ENCODE peak calls at places on chromosomes 1 and 21, in eight cellular contexts. Z is NCI-H1930, Y is posterior cingulate gyrus, R is left colon, G is G401, O is GM04504, W is lower lobe of right lung, N is NCI-H1694. K is an unnamed sample.

GRCh38 chr1:201714542-201715276 is 114.2 kb upstream of the IPO9 start:
- DNase-seq in Z (no peak), Y (peak; percentile 94), R (peak; percentile 84), G (no peak), O (peak; percentile 99), W (peak; percentile 83), N (no peak), K (peak; percentile 50)

GRCh38 chr1:94792473-94792875 is 27.7 kb upstream of the SLC44A3 start:
- DNase-seq in Z (no peak), Y (no peak), R (peak; percentile 42), G (no peak), O (no peak), W (no peak), N (no peak), K (no peak)

GRCh38 chr21:30255679-30256078 is 27.1 kb downstream of the KRTAP24-1 start:
- DNase-seq in Z (no peak), Y (no peak), R (no peak), G (no peak), O (no peak), W (no peak), N (no peak), K (no peak)

GRCh38 chr1:90550616-90551406 is 166.3 kb downstream of the BARHL2 start:
- DNase-seq in Z (no peak), Y (no peak), R (no peak), G (peak; percentile 97), O (no peak), W (no peak), N (peak; percentile 57), K (no peak)

GRCh38 chr1:2019571-2020309 is 595 bp downstream of the GABRD start:
- DNase-seq in Z (no peak), Y (no peak), R (no peak), G (no peak), O (no peak), W (no peak), N (no peak), K (no peak)

GRCh38 chr1:93021539-93022134 is 57.4 kb upstream of the MTF2 start:
- DNase-seq in Z (peak; percentile 19), Y (no peak), R (no peak), G (peak; percentile 43), O (no peak), W (no peak), N (peak; percentile 81), K (no peak)

GRCh38 chr21:26710155-26710554 is 135.1 kb downstream of the ADAMTS1 start:
- DNase-seq in Z (no peak), Y (peak; percentile 89), R (no peak), G (peak; percentile 49), O (no peak), W (no peak), N (no peak), K (no peak)

GRCh38 chr1:25111706-25112105 is 120.6 kb downstream of the SYF2 start:
- DNase-seq in Z (no peak), Y (no peak), R (no peak), G (no peak), O (no peak), W (no peak), N (no peak), K (no peak)

GRCh38 chr1:56527548-56528302 is 51.6 kb downstream of the PLPP3 start:
- DNase-seq in Z (no peak), Y (no peak), R (peak; percentile 48), G (no peak), O (no peak), W (no peak), N (peak; percentile 57), K (no peak)

GRCh38 chr1:36722871-36723270 is 240.2 kb upstream of the CSF3R start:
- DNase-seq in Z (no peak), Y (no peak), R (no peak), G (no peak), O (no peak), W (no peak), N (no peak), K (no peak)

GRCh38 chr21:45067462-45068285 is 6.7 kb upstream of the ADARB1 start:
- DNase-seq in Z (no peak), Y (no peak), R (no peak), G (no peak), O (no peak), W (no peak), N (no peak), K (no peak)

GRCh38 chr21:43609501-43610340 is 49.6 kb downstream of the HSF2BP start:
- DNase-seq in Z (peak; percentile 26), Y (no peak), R (peak; percentile 76), G (peak; percentile 13), O (no peak), W (no peak), N (peak; percentile 90), K (peak; percentile 66)

GRCh38 chr1:14369526-14370213 is 228.8 kb upstream of the KAZN start:
- DNase-seq in Z (no peak), Y (no peak), R (no peak), G (no peak), O (no peak), W (no peak), N (no peak), K (no peak)

GRCh38 chr21:32587112-32587511 is 1.8 kb upstream of the TCP10L start:
- DNase-seq in Z (no peak), Y (no peak), R (no peak), G (no peak), O (no peak), W (no peak), N (no peak), K (no peak)

GRCh38 chr1:96722161-96722908 is 751 bp downstream of the PTBP2 start:
- DNase-seq in Z (peak; percentile 23), Y (peak; percentile 92), R (peak; percentile 56), G (peak; percentile 65), O (peak; percentile 26), W (peak; percentile 68), N (peak; percentile 36), K (peak; percentile 67)

GRCh38 chr21:38716088-38716487 is 89.6 kb upstream of the ETS2 start:
- DNase-seq in Z (no peak), Y (no peak), R (no peak), G (no peak), O (no peak), W (no peak), N (no peak), K (no peak)

GRCh38 chr1:234962340-234962989 is 166.2 kb downstream of the TOMM20 start:
- DNase-seq in Z (no peak), Y (no peak), R (no peak), G (no peak), O (peak; percentile 97), W (no peak), N (no peak), K (no peak)

GRCh38 chr1:39220900-39221870 is 16.7 kb downstream of the MACF1 start:
- DNase-seq in Z (no peak), Y (no peak), R (no peak), G (no peak), O (no peak), W (no peak), N (no peak), K (no peak)

GRCh38 chr21:45420061-45420521 is 15.1 kb downstream of the COL18A1 start:
- DNase-seq in Z (no peak), Y (peak; percentile 89), R (no peak), G (peak; percentile 59), O (no peak), W (peak; percentile 45), N (no peak), K (no peak)

GRCh38 chr21:31730687-31731111 is 1.2 kb downstream of the SCAF4 start:
- DNase-seq in Z (no peak), Y (peak; percentile 27), R (no peak), G (no peak), O (no peak), W (no peak), N (no peak), K (no peak)

GRCh38 chr21:45146301-45146700 is 71.9 kb downstream of the ADARB1 start:
- DNase-seq in Z (no peak), Y (no peak), R (peak; percentile 4), G (no peak), O (no peak), W (no peak), N (no peak), K (no peak)

GRCh38 chr1:44775930-44776748 is 799 bp downstream of the RPS8 start:
- DNase-seq in Z (no peak), Y (no peak), R (peak; percentile 57), G (no peak), O (no peak), W (no peak), N (no peak), K (no peak)

GRCh38 chr1:229058716-229059115 is 212.2 kb upstream of the RAB4A start:
- DNase-seq in Z (no peak), Y (no peak), R (no peak), G (peak; percentile 80), O (no peak), W (peak; percentile 58), N (peak; percentile 13), K (peak; percentile 47)

GRCh38 chr1:201020647-201021332 is 2.7 kb downstream of the KIF21B start:
- DNase-seq in Z (no peak), Y (peak; percentile 87), R (no peak), G (peak; percentile 38), O (no peak), W (no peak), N (peak; percentile 36), K (no peak)

GRCh38 chr21:31752352-31752751 is 20.4 kb upstream of the SCAF4 start:
- DNase-seq in Z (no peak), Y (no peak), R (no peak), G (no peak), O (no peak), W (no peak), N (no peak), K (no peak)

GRCh38 chr1:89878256-89878655 is 57.4 kb downstream of the LRRC8D start:
- DNase-seq in Z (no peak), Y (no peak), R (no peak), G (no peak), O (no peak), W (no peak), N (no peak), K (no peak)

GRCh38 chr21:38289697-38290096 is 32.9 kb downstream of the KCNJ15 start:
- DNase-seq in Z (no peak), Y (no peak), R (no peak), G (no peak), O (peak; percentile 95), W (peak; percentile 80), N (no peak), K (no peak)

K was measured in right lobe of liver.